ENCODE peak calls at places on chromosomes 6 and 20, in seven cellular contexts. F, S, Q, R, I, C and D are unnamed samples.

GRCh38 chr6:43269273-43270007 is 26.2 kb downstream of the TTBK1 start:
- DNase-seq in I (no peak), S (no peak), F (peak), C (peak), R (no peak), Q (no peak), D (no peak)

GRCh38 chr6:106155219-106155830 is 69.2 kb downstream of the PRDM1 start:
- DNase-seq in S (no peak), Q (no peak), R (peak), F (no peak), I (no peak), C (no peak), D (no peak)

GRCh38 chr6:131293472-131293911 is 158.2 kb downstream of the AKAP7 start:
- DNase-seq in I (no peak), Q (no peak), F (no peak), S (no peak), C (no peak), R (no peak), D (no peak)

GRCh38 chr20:19073584-19074198 is 138.8 kb upstream of the SLC24A3 start:
- DNase-seq in I (no peak), F (no peak), S (no peak), Q (no peak), C (no peak), R (no peak), D (no peak)

GRCh38 chr20:2299301-2299700 is 3.5 kb downstream of the TGM3 start:
- DNase-seq in I (no peak), R (no peak), S (no peak), F (peak), Q (no peak), C (no peak), D (peak)

GRCh38 chr6:12010635-12011275 is 1.4 kb upstream of the HIVEP1 start:
- DNase-seq in F (no peak), S (peak), I (peak), C (no peak), R (peak), Q (no peak), D (peak)

GRCh38 chr6:108872001-108872974 is 24.1 kb downstream of the ARMC2 start:
- DNase-seq in R (no peak), Q (no peak), S (no peak), I (no peak), C (peak), F (peak), D (peak)

GRCh38 chr6:154996841-154997311 is 1.8 kb downstream of the TIAM2 start:
- DNase-seq in S (no peak), C (no peak), I (no peak), F (no peak), R (no peak), Q (no peak), D (no peak)

GRCh38 chr6:1908784-1909183 is 299.1 kb downstream of the FOXC1 start:
- DNase-seq in C (no peak), I (no peak), S (peak), Q (no peak), R (no peak), F (no peak), D (no peak)